ENCODE peak calls at places on chromosomes 5 and 9, in nine cellular contexts. E, Z, X, R, A, F, K, L and G are unnamed samples.

GRCh38 chr9:134356496-134357470 is 30.5 kb downstream of the RXRA start:
- DNase-seq in X (no peak), E (peak), A (no peak), Z (no peak), L (no peak), F (no peak), K (no peak), R (no peak), G (peak)

GRCh38 chr9:123763910-123764588 is 165.9 kb downstream of the DENND1A start:
- DNase-seq in L (no peak), F (no peak), R (no peak), K (peak), Z (peak), A (peak), E (no peak), X (peak), G (no peak)

GRCh38 chr5:155092318-155092717 is 78.8 kb downstream of the KIF4B start:
- DNase-seq in R (no peak), A (no peak), E (no peak), F (no peak), X (peak), Z (no peak), K (no peak), L (no peak), G (no peak)

GRCh38 chr9:136786451-136786850 is 4.7 kb upstream of the TMEM141 start:
- DNase-seq in Z (no peak), R (no peak), L (no peak), A (no peak), F (no peak), E (no peak), X (no peak), K (no peak), G (no peak)

GRCh38 chr9:125995006-125995405 is 247.8 kb downstream of the PBX3 start:
- DNase-seq in F (no peak), A (no peak), L (no peak), K (no peak), R (no peak), Z (no peak), X (no peak), E (no peak), G (no peak)

GRCh38 chr5:19531374-19531952 is 456.5 kb downstream of the CDH18 start:
- DNase-seq in E (no peak), Z (no peak), K (no peak), R (no peak), L (no peak), A (no peak), X (no peak), F (no peak), G (no peak)

GRCh38 chr5:56696900-56697299 is 118.4 kb upstream of the MAP3K1 start:
- DNase-seq in E (no peak), X (peak), Z (no peak), A (peak), L (no peak), R (no peak), K (no peak), F (no peak), G (no peak)

GRCh38 chr9:100111235-100111634 is 12.2 kb downstream of the INVS start:
- DNase-seq in E (peak), A (peak), K (peak), R (peak), Z (no peak), L (no peak), F (peak), X (peak), G (peak)

GRCh38 chr5:175098301-175098700 is 345.7 kb downstream of the DRD1 start:
- DNase-seq in A (no peak), E (no peak), F (no peak), L (no peak), X (no peak), K (no peak), Z (no peak), R (no peak), G (no peak)

GRCh38 chr9:114737118-114737517 is 55.1 kb upstream of the TEX48 start:
- DNase-seq in R (no peak), E (no peak), X (no peak), A (no peak), L (no peak), F (no peak), K (no peak), Z (no peak), G (no peak)

GRCh38 chr5:95921501-95921900 is 40.1 kb downstream of the ELL2 start:
- DNase-seq in E (no peak), K (no peak), L (no peak), F (no peak), R (no peak), Z (no peak), A (no peak), X (no peak), G (no peak)

GRCh38 chr9:34982352-34982751 is 7.2 kb upstream of the DNAJB5 start:
- DNase-seq in K (no peak), A (no peak), E (no peak), Z (no peak), X (no peak), F (no peak), L (no peak), R (no peak), G (no peak)

GRCh38 chr5:172494630-172495505 is 40.5 kb upstream of the SH3PXD2B start:
- DNase-seq in Z (no peak), K (no peak), X (no peak), E (peak), A (no peak), F (no peak), R (no peak), L (no peak), G (peak)

GRCh38 chr9:117739620-117740347 is 35.6 kb downstream of the TLR4 start:
- DNase-seq in F (no peak), R (no peak), K (no peak), Z (no peak), A (no peak), E (no peak), L (no peak), X (no peak), G (no peak)